ENCODE peak calls at places on chromosome 11, in six cellular contexts. U is activated naive CD8-positive, alpha-beta T cell treated with anti-CD3 and anti-CD28 coated beads, Interleukin-2, amount 50 U/mL, for 24 hours; V is stimulated activated naive CD8-positive, alpha-beta T cell treated with anti-CD3 and anti-CD28 coated beads, Interleukin-15, Interleukin-2, amounts not matched to agents 100 U/mL and 50 U/mL, for 24 hours; Y is HT-29; F is NCI-H774; X is stimulated activated CD4-positive, alpha-beta T cell treated with anti-CD3 and anti-CD28 coated beads, Interleukin-1b, Interleukin-23, amount 100 ng/mL, for 24 hours. W is an unnamed sample.

GRCh38 chr11:61956191-61957027 is 6.3 kb downstream of the BEST1 start:
- DNase-seq in U (no peak), V (no peak), Y (no peak), F (no peak), X (no peak), W (no peak)

GRCh38 chr11:3123761-3124733 is 41.1 kb downstream of the OSBPL5 start:
- DNase-seq in U (no peak), V (no peak), Y (peak), F (no peak), X (no peak), W (peak)

GRCh38 chr11:120336641-120337132 is 474 bp downstream of the ARHGEF12 start:
- DNase-seq in U (peak), V (peak), Y (no peak), F (no peak), X (peak), W (peak)

GRCh38 chr11:45304111-45304991 is 18.2 kb upstream of the SYT13 start:
- DNase-seq in U (no peak), V (no peak), Y (no peak), F (no peak), X (no peak), W (no peak)

GRCh38 chr11:8765294-8765693 is 82.7 kb downstream of the RPL27A start:
- DNase-seq in U (no peak), V (no peak), Y (peak), F (no peak), X (no peak), W (no peak)

GRCh38 chr11:709109-709997 is 3.3 kb downstream of the EPS8L2 start:
- DNase-seq in U (no peak), V (no peak), Y (no peak), F (no peak), X (no peak), W (no peak)

GRCh38 chr11:113475160-113475761 is at the start of gene DRD2:
- DNase-seq in U (no peak), V (no peak), Y (no peak), F (peak), X (no peak), W (peak)

GRCh38 chr11:87736928-87737327 is 438.3 kb downstream of the RAB38 start:
- DNase-seq in U (no peak), V (no peak), Y (no peak), F (no peak), X (no peak), W (no peak)

GRCh38 chr11:116172156-116172555 is 600.6 kb downstream of the BUD13 start:
- DNase-seq in U (no peak), V (no peak), Y (no peak), F (no peak), X (no peak), W (no peak)

W was measured in SW480.